ENCODE peak calls at places on chromosomes 16 and 17, in five cellular contexts. S is GM12891, I is T-helper 2 cell, J is NCI-H1048, Y is left colon. F is an unnamed sample.

GRCh38 chr17:3738562-3739295 is 15.0 kb downstream of the HASPIN start:
- DNase-seq in Y (peak), S (no peak), I (peak), J (no peak), F (no peak)

GRCh38 chr16:66269631-66270332 is 96.7 kb upstream of the CDH5 start:
- DNase-seq in J (no peak), I (no peak), Y (no peak), S (no peak), F (no peak)

GRCh38 chr17:1643293-1643998 is 2.1 kb downstream of the SCARF1 start:
- DNase-seq in Y (peak), I (peak), J (peak), S (peak), F (no peak)

GRCh38 chr16:50324345-50324744 is 44.4 kb downstream of the BRD7 start:
- DNase-seq in S (no peak), J (no peak), I (no peak), Y (no peak), F (no peak)

GRCh38 chr17:51636291-51636690 is 375.9 kb downstream of the UTP18 start:
- DNase-seq in Y (no peak), S (no peak), J (no peak), I (no peak), F (no peak)

GRCh38 chr17:50052822-50053653 is 2.9 kb upstream of the ITGA3 start:
- DNase-seq in Y (no peak), J (no peak), I (no peak), S (no peak), F (no peak)

GRCh38 chr17:18026408-18026776 is 12.6 kb downstream of the ATPAF2 start:
- DNase-seq in J (no peak), Y (no peak), I (no peak), S (no peak), F (no peak)

GRCh38 chr17:77366558-77367245 is 225.9 kb downstream of the SEC14L1 start:
- DNase-seq in I (no peak), S (no peak), Y (no peak), J (no peak), F (no peak)

GRCh38 chr17:39753514-39754160 is 15.9 kb downstream of the GRB7 start:
- DNase-seq in Y (peak), J (no peak), S (peak), I (peak), F (no peak)

GRCh38 chr16:78298986-78299385 is 199.5 kb downstream of the WWOX start:
- DNase-seq in J (no peak), S (no peak), Y (no peak), I (no peak), F (no peak)

GRCh38 chr16:30024451-30024850 is 1.5 kb downstream of the C16orf92 start:
- DNase-seq in S (no peak), I (no peak), J (no peak), Y (no peak), F (no peak)

GRCh38 chr17:27038676-27039075 is 255.2 kb upstream of the WSB1 start:
- DNase-seq in I (no peak), Y (no peak), J (no peak), S (no peak), F (no peak)

GRCh38 chr16:48531011-48531962 is 78.7 kb downstream of the N4BP1 start:
- DNase-seq in J (no peak), Y (no peak), S (no peak), I (no peak), F (no peak)

GRCh38 chr16:25109643-25110042 is 1.9 kb upstream of the LCMT1 start:
- DNase-seq in S (no peak), J (no peak), I (no peak), Y (peak), F (no peak)

GRCh38 chr17:80861892-80862291 is 129.7 kb upstream of the CHMP6 start:
- DNase-seq in J (no peak), S (no peak), Y (no peak), I (peak), F (no peak)

GRCh38 chr17:16911141-16911937 is 60.6 kb downstream of the TNFRSF13B start:
- DNase-seq in S (no peak), J (no peak), I (no peak), Y (no peak), F (no peak)

GRCh38 chr16:88681709-88682451 is 4.4 kb downstream of the SNAI3 start:
- DNase-seq in S (peak), Y (peak), J (no peak), I (no peak), F (no peak)

GRCh38 chr16:47979783-47980182 is 176.0 kb downstream of the ABCC12 start:
- DNase-seq in S (no peak), Y (no peak), I (no peak), J (no peak), F (no peak)

GRCh38 chr17:55661963-55662834 is 60.5 kb downstream of the TMEM100 start:
- DNase-seq in S (no peak), J (no peak), I (no peak), Y (no peak), F (no peak)

GRCh38 chr17:65374966-65375365 is 186.5 kb downstream of the AXIN2 start:
- DNase-seq in I (no peak), J (no peak), S (no peak), Y (peak), F (no peak)

GRCh38 chr17:28946239-28946638 is 5.1 kb downstream of the PHF12 start:
- DNase-seq in I (no peak), J (no peak), Y (no peak), S (no peak), F (no peak)

GRCh38 chr17:35293151-35293837 is 50.4 kb downstream of the SLFN5 start:
- DNase-seq in I (no peak), J (no peak), S (no peak), Y (no peak), F (no peak)

GRCh38 chr17:63919311-63919723 is 678 bp upstream of the GH1 start:
- DNase-seq in I (peak), Y (peak), S (peak), J (no peak), F (no peak)

GRCh38 chr16:22192261-22193133 is 13.6 kb upstream of the EEF2K start:
- DNase-seq in J (no peak), I (peak), S (no peak), Y (peak), F (no peak)

GRCh38 chr16:31695667-31696066 is 168.0 kb downstream of the AHSP start:
- DNase-seq in Y (no peak), I (peak), J (no peak), S (no peak), F (no peak)

GRCh38 chr16:19001788-19002187 is 18.1 kb downstream of the TMC7 start:
- DNase-seq in S (no peak), J (no peak), I (no peak), Y (no peak), F (no peak)

GRCh38 chr17:78315355-78316114 is 44.3 kb downstream of the SOCS3 start:
- DNase-seq in J (no peak), S (no peak), Y (peak), I (no peak), F (no peak)

GRCh38 chr16:86252596-86252995 is 257.7 kb upstream of the FOXF1 start:
- DNase-seq in I (no peak), J (no peak), S (no peak), Y (no peak), F (no peak)

GRCh38 chr17:79391808-79392233 is 219.0 kb downstream of the RBFOX3 start:
- DNase-seq in J (peak), S (peak), Y (peak), I (peak), F (no peak)

GRCh38 chr17:51029568-51030463 is 90.9 kb downstream of the SPAG9 start:
- DNase-seq in Y (no peak), S (no peak), I (no peak), J (no peak), F (no peak)

GRCh38 chr16:75116081-75116910 is at the start of gene LDHD:
- DNase-seq in J (no peak), I (no peak), Y (peak), S (no peak), F (no peak)

GRCh38 chr17:46264456-46265198 is 30.3 kb upstream of the LRRC37A start:
- DNase-seq in I (no peak), J (no peak), S (no peak), Y (no peak), F (no peak)

GRCh38 chr16:49575352-49576172 is 202.0 kb downstream of the C16orf78 start:
- DNase-seq in S (peak), I (no peak), Y (peak), J (no peak), F (no peak)

F was measured in cortex of kidney.